ENCODE peak calls at places on chromosomes 11 and 22, in four cellular contexts. One of them, this sample, is unnamed.

GRCh38 chr22:27537481-27537891 is 264.1 kb downstream of the MN1 start:
- DNase-seq in bronchial epithelial cell: no peak
- DNase-seq in right lobe of liver: no peak
- DNase-seq in AG10803: peak; percentile 55
- DNase-seq in this sample: no peak

GRCh38 chr11:1879941-1880720 is 11.6 kb downstream of the PRR33 start:
- DNase-seq in AG10803: no peak
- DNase-seq in right lobe of liver: no peak
- DNase-seq in bronchial epithelial cell: no peak
- DNase-seq in this sample: peak; percentile 89

GRCh38 chr11:43923327-43924111 is 18.9 kb upstream of the C11orf96 start:
- DNase-seq in AG10803: no peak
- DNase-seq in bronchial epithelial cell: peak; percentile 80
- DNase-seq in right lobe of liver: no peak
- DNase-seq in this sample: no peak

GRCh38 chr11:111797145-111797581 is 31.0 kb upstream of the PPP2R1B start:
- DNase-seq in AG10803: peak; percentile 16
- DNase-seq in bronchial epithelial cell: peak; percentile 69
- DNase-seq in right lobe of liver: no peak
- DNase-seq in this sample: no peak

GRCh38 chr11:78418584-78419211 is 1.1 kb upstream of the GAB2 start:
- DNase-seq in right lobe of liver: no peak
- DNase-seq in AG10803: no peak
- DNase-seq in bronchial epithelial cell: no peak
- DNase-seq in this sample: no peak

GRCh38 chr11:122690801-122691649 is 35.5 kb downstream of the UBASH3B start:
- DNase-seq in right lobe of liver: no peak
- DNase-seq in AG10803: peak; percentile 68
- DNase-seq in bronchial epithelial cell: no peak
- DNase-seq in this sample: no peak

GRCh38 chr11:108224908-108225786 is 2.3 kb downstream of the ATM start:
- DNase-seq in AG10803: no peak
- DNase-seq in right lobe of liver: no peak
- DNase-seq in bronchial epithelial cell: no peak
- DNase-seq in this sample: no peak

GRCh38 chr11:11657101-11657935 is 35.5 kb upstream of the GALNT18 start:
- DNase-seq in AG10803: no peak
- DNase-seq in bronchial epithelial cell: no peak
- DNase-seq in right lobe of liver: no peak
- DNase-seq in this sample: no peak

GRCh38 chr11:110022548-110022947 is 70.6 kb upstream of the ZC3H12C start:
- DNase-seq in right lobe of liver: no peak
- DNase-seq in bronchial epithelial cell: peak; percentile 88
- DNase-seq in AG10803: peak; percentile 26
- DNase-seq in this sample: no peak

GRCh38 chr22:46129390-46130041 is 20.8 kb upstream of the PPARA start:
- DNase-seq in bronchial epithelial cell: no peak
- DNase-seq in AG10803: no peak
- DNase-seq in right lobe of liver: peak; percentile 90
- DNase-seq in this sample: no peak

GRCh38 chr22:45290410-45290936 is 5.7 kb downstream of the UPK3A start:
- DNase-seq in bronchial epithelial cell: peak; percentile 63
- DNase-seq in AG10803: peak; percentile 77
- DNase-seq in right lobe of liver: no peak
- DNase-seq in this sample: no peak

GRCh38 chr22:36445158-36445668 is 36.2 kb downstream of the TXN2 start:
- DNase-seq in AG10803: peak; percentile 89
- DNase-seq in bronchial epithelial cell: no peak
- DNase-seq in right lobe of liver: no peak
- DNase-seq in this sample: no peak

GRCh38 chr22:36977401-36977861 is 41.8 kb downstream of the TST start:
- DNase-seq in AG10803: peak; percentile 25
- DNase-seq in right lobe of liver: peak; percentile 72
- DNase-seq in bronchial epithelial cell: peak; percentile 8
- DNase-seq in this sample: no peak

GRCh38 chr11:120606116-120607010 is 94.8 kb downstream of the GRIK4 start:
- DNase-seq in bronchial epithelial cell: no peak
- DNase-seq in right lobe of liver: no peak
- DNase-seq in AG10803: no peak
- DNase-seq in this sample: peak; percentile 74

GRCh38 chr11:85647078-85647477 is 689 bp upstream of the TMEM126A start:
- DNase-seq in bronchial epithelial cell: no peak
- DNase-seq in AG10803: no peak
- DNase-seq in right lobe of liver: no peak
- DNase-seq in this sample: no peak

GRCh38 chr22:31912402-31912733 is 32.0 kb upstream of the YWHAH start:
- DNase-seq in right lobe of liver: no peak
- DNase-seq in AG10803: peak; percentile 48
- DNase-seq in bronchial epithelial cell: no peak
- DNase-seq in this sample: no peak

GRCh38 chr11:103863497-103863896 is 172.9 kb upstream of the DDI1 start:
- DNase-seq in right lobe of liver: no peak
- DNase-seq in AG10803: peak; percentile 67
- DNase-seq in bronchial epithelial cell: peak; percentile 57
- DNase-seq in this sample: no peak

DNA sequence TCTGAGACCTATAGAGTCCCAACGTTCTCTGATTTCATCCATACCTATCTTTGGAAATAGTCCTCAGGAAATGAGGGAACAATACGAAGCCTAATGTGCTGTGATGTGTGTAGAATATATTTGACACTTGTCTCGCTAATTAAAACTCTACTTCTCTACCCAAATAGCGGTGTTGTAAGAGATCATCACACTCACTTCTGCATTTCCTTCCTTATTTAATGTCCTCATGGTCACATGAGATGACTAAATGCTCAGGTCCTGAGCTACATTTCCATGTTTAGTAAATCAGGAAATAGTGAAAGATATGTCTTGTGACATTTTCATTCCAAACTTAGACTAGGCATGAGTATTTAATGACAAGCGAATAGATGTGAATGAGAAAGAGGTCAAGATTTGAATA is 112.3 kb downstream of the MAML2 start:
- DNase-seq in AG10803: no peak
- DNase-seq in bronchial epithelial cell: no peak
- DNase-seq in right lobe of liver: no peak
- DNase-seq in this sample: no peak
- TF ChIP-seq CTCF in AG10803: no peak
- TF ChIP-seq CTCF in bronchial epithelial cell: no peak
- TF ChIP-seq CTCF in right lobe of liver: no peak
- TF ChIP-seq CTCF in this sample: no peak

GRCh38 chr11:5291207-5291838 is 10.4 kb downstream of the OR51B4 start:
- DNase-seq in bronchial epithelial cell: peak; percentile 70
- DNase-seq in AG10803: peak; percentile 31
- DNase-seq in right lobe of liver: no peak
- DNase-seq in this sample: no peak
- TF ChIP-seq CTCF in bronchial epithelial cell: peak; percentile 80
- TF ChIP-seq CTCF in AG10803: peak; percentile 67
- TF ChIP-seq CTCF in right lobe of liver: peak; percentile 13
- TF ChIP-seq CTCF in this sample: peak; percentile 72

DNA sequence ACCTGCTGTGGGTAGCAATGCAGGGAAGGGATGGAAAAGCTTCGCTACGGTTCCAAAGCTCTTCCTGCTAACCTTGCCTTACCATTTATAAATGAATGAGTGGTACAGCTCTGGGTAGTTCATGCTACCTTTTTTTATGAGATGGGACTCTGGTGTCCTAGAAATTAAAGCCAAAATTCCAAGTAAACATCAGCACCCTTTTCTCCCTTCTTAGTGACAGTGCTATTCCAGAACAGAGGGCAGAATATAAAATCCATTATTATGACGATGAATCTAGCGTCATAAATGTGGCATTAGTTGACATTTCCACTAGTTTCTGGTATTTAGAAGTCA is 447 bp upstream of the SVIP start:
- DNase-seq in bronchial epithelial cell: no peak
- DNase-seq in AG10803: no peak
- DNase-seq in right lobe of liver: no peak
- DNase-seq in this sample: no peak
- TF ChIP-seq CTCF in bronchial epithelial cell: no peak
- TF ChIP-seq CTCF in AG10803: no peak
- TF ChIP-seq CTCF in right lobe of liver: no peak
- TF ChIP-seq CTCF in this sample: peak; percentile 23

GRCh38 chr22:23369054-23369685 is 188.9 kb downstream of the BCR start:
- DNase-seq in AG10803: no peak
- DNase-seq in bronchial epithelial cell: no peak
- DNase-seq in right lobe of liver: no peak
- DNase-seq in this sample: no peak

GRCh38 chr22:23364389-23364788 is 184.1 kb downstream of the BCR start:
- DNase-seq in AG10803: no peak
- DNase-seq in right lobe of liver: no peak
- DNase-seq in bronchial epithelial cell: no peak
- DNase-seq in this sample: no peak

GRCh38 chr22:23363683-23364082 is 183.4 kb downstream of the BCR start:
- DNase-seq in right lobe of liver: no peak
- DNase-seq in bronchial epithelial cell: no peak
- DNase-seq in AG10803: no peak
- DNase-seq in this sample: no peak

GRCh38 chr22:23365961-23366360 is 185.7 kb downstream of the BCR start:
- DNase-seq in AG10803: no peak
- DNase-seq in right lobe of liver: no peak
- DNase-seq in bronchial epithelial cell: no peak
- DNase-seq in this sample: no peak

DNA sequence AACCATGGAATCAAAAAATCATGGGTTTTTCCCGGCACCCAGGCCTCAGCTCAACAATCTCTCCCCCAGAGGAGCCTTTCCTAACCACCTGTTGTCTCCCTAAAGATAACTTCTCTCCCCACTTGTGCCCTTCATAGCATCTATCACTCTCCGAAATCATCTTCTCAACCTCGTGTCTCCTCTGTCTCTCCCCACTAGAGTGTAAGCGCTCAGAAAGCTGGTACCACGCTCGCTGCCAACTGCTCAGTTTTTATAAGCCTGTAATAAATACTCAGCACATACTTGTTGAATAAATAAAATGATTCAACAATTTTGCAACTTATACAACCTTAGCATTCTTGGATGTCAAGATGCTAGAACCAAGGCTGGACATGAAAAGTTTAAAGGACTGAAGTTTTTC is 185.2 kb downstream of the BCR start:
- DNase-seq in AG10803: no peak
- DNase-seq in right lobe of liver: no peak
- DNase-seq in bronchial epithelial cell: no peak
- DNase-seq in this sample: no peak
- TF ChIP-seq CTCF in AG10803: no peak
- TF ChIP-seq CTCF in right lobe of liver: no peak
- TF ChIP-seq CTCF in bronchial epithelial cell: no peak
- TF ChIP-seq CTCF in this sample: no peak